ENCODE peak calls at places on chromosomes 13 and 19, in nine cellular contexts. D, W, E, A, N, X, S, U and L are unnamed samples.

GRCh38 chr13:99429670-99430069 is 71.6 kb upstream of the TM9SF2 start:
- DNase-seq in S (no peak), N (no peak), A (no peak), E (no peak), X (no peak), W (no peak), U (no peak), D (no peak), L (no peak)

GRCh38 chr13:44313674-44314073 is 60.0 kb upstream of the SERP2 start:
- DNase-seq in W (peak), X (no peak), N (no peak), S (peak), D (no peak), A (no peak), U (no peak), E (peak), L (no peak)

GRCh38 chr13:75787249-75787940 is 151.3 kb downstream of the LMO7 start:
- DNase-seq in A (no peak), S (peak), U (peak), W (no peak), D (no peak), N (no peak), E (no peak), X (no peak), L (no peak)

GRCh38 chr19:44700547-44700946 is 1.6 kb downstream of the CEACAM16 start:
- DNase-seq in W (no peak), S (no peak), A (no peak), U (no peak), N (no peak), X (no peak), D (no peak), E (no peak), L (no peak)

GRCh38 chr19:28731577-28731976 is 481.4 kb downstream of the UQCRFS1 start:
- DNase-seq in S (no peak), X (no peak), W (no peak), D (no peak), E (no peak), A (no peak), N (no peak), U (no peak), L (no peak)

GRCh38 chr13:82791035-82791434 is 1091.2 kb downstream of the SLITRK1 start:
- DNase-seq in X (no peak), W (no peak), A (no peak), D (no peak), N (no peak), S (no peak), U (no peak), E (no peak), L (no peak)

GRCh38 chr19:55368701-55369563 is 1.3 kb downstream of the IL11 start:
- DNase-seq in U (peak), N (no peak), A (no peak), X (no peak), E (no peak), W (peak), D (no peak), S (peak), L (no peak)

GRCh38 chr19:18223860-18224524 is 2.2 kb downstream of the PDE4C start:
- DNase-seq in N (peak), E (no peak), X (peak), U (no peak), W (peak), D (no peak), A (no peak), S (no peak), L (no peak)

GRCh38 chr13:43786766-43787517 is at the start of gene ENOX1:
- DNase-seq in W (peak), X (peak), N (peak), D (no peak), E (no peak), U (peak), A (peak), S (peak), L (peak)

GRCh38 chr19:49761249-49761624 is 1.9 kb downstream of the TSKS start:
- DNase-seq in S (no peak), X (no peak), N (no peak), A (no peak), D (no peak), U (no peak), W (no peak), E (no peak), L (no peak)

GRCh38 chr19:20244356-20244755 is 77.3 kb downstream of the ZNF486 start:
- DNase-seq in W (no peak), U (no peak), N (no peak), X (no peak), S (no peak), D (no peak), A (no peak), E (no peak), L (no peak)

GRCh38 chr13:40961224-40961623 is 57.9 kb downstream of the ELF1 start:
- DNase-seq in N (no peak), E (no peak), X (no peak), A (no peak), W (no peak), D (no peak), U (no peak), S (no peak), L (no peak)

GRCh38 chr19:14632286-14632685 is 42.4 kb downstream of the ADGRE3 start:
- DNase-seq in N (no peak), A (no peak), S (no peak), X (no peak), W (peak), E (no peak), U (peak), D (no peak), L (no peak)

GRCh38 chr19:17385878-17386611 is 8.0 kb downstream of the CCDC194 start:
- DNase-seq in A (no peak), D (peak), N (peak), W (peak), X (peak), U (peak), S (peak), E (no peak), L (no peak)

GRCh38 chr13:79128158-79128557 is 277.9 kb downstream of the RBM26 start:
- DNase-seq in S (no peak), N (no peak), U (no peak), A (no peak), X (no peak), W (peak), D (no peak), E (no peak), L (no peak)

GRCh38 chr19:58038688-58039204 is 4.9 kb downstream of the ZSCAN1 start:
- DNase-seq in X (no peak), A (no peak), U (no peak), D (no peak), W (no peak), N (no peak), E (no peak), S (no peak), L (no peak)

GRCh38 chr19:8333771-8334457 is 9.1 kb downstream of the KANK3 start:
- DNase-seq in S (no peak), W (no peak), D (no peak), E (no peak), N (no peak), A (no peak), U (no peak), X (peak), L (no peak)

GRCh38 chr19:5832527-5833216 is 6.8 kb downstream of the FUT6 start:
- DNase-seq in N (no peak), S (no peak), W (no peak), E (no peak), X (no peak), A (no peak), U (no peak), D (no peak), L (no peak)

GRCh38 chr13:49540552-49540951 is 44.8 kb downstream of the PHF11 start:
- DNase-seq in D (no peak), W (no peak), E (no peak), N (no peak), A (no peak), U (no peak), X (no peak), S (no peak), L (no peak)

GRCh38 chr19:56120371-56121179 is 520 bp downstream of the ZNF787 start:
- DNase-seq in S (peak), W (peak), N (peak), D (peak), U (peak), E (peak), X (peak), A (no peak), L (peak)

GRCh38 chr19:34232566-34233481 is 21.5 kb upstream of the GARRE1 start:
- DNase-seq in W (peak), A (no peak), X (no peak), N (peak), E (no peak), S (peak), D (no peak), U (peak), L (no peak)

GRCh38 chr13:23289917-23290357 is 109.2 kb downstream of the SGCG start:
- DNase-seq in W (peak), D (no peak), E (no peak), X (peak), A (no peak), N (no peak), S (peak), U (peak), L (no peak)